ENCODE peak calls at places on chromosomes 5 and 9, in nine cellular contexts. Z, F, Y, C, D, K, H, I and Q are unnamed samples.

GRCh38 chr5:34017254-34017653 is 9.4 kb upstream of the AMACR start:
- DNase-seq in Z (no peak), F (no peak), Y (no peak), C (no peak), D (no peak), K (no peak), H (no peak), I (no peak), Q (no peak)

GRCh38 chr5:181121675-181122561 is 9.1 kb downstream of the OR2V1 start:
- DNase-seq in Z (no peak), F (no peak), Y (no peak), C (no peak), D (no peak), K (no peak), H (peak; percentile 58), I (peak; percentile 62), Q (no peak)

GRCh38 chr5:171596391-171596878 is 177.0 kb downstream of the FGF18 start:
- DNase-seq in Z (no peak), F (peak; percentile 80), Y (no peak), C (peak; percentile 66), D (no peak), K (peak; percentile 84), H (no peak), I (peak; percentile 93), Q (no peak)

GRCh38 chr5:100550531-100551036 is 15.4 kb downstream of the FAM174A start:
- DNase-seq in Z (peak; percentile 73), F (no peak), Y (no peak), C (peak; percentile 20), D (no peak), K (no peak), H (no peak), I (no peak), Q (no peak)

GRCh38 chr5:476814-477175 is 33.8 kb downstream of the EXOC3 start:
- DNase-seq in Z (no peak), F (no peak), Y (no peak), C (no peak), D (no peak), K (no peak), H (no peak), I (no peak), Q (no peak)

GRCh38 chr9:98860871-98861293 is 53.4 kb downstream of the GALNT12 start:
- DNase-seq in Z (peak; percentile 9), F (peak; percentile 88), Y (no peak), C (peak; percentile 91), D (peak; percentile 67), K (peak; percentile 74), H (peak; percentile 60), I (peak; percentile 88), Q (no peak)

GRCh38 chr5:178324481-178325310 is 92.1 kb upstream of the PHYKPL start:
- DNase-seq in Z (peak; percentile 92), F (no peak), Y (no peak), C (no peak), D (no peak), K (no peak), H (no peak), I (no peak), Q (no peak)

GRCh38 chr5:134533115-134533815 is 7.8 kb downstream of the JADE2 start:
- DNase-seq in Z (no peak), F (no peak), Y (no peak), C (peak; percentile 71), D (no peak), K (peak; percentile 76), H (no peak), I (peak; percentile 96), Q (no peak)

GRCh38 chr5:90866333-90866732 is 307.7 kb downstream of the ADGRV1 start:
- DNase-seq in Z (peak; percentile 14), F (no peak), Y (peak; percentile 73), C (peak; percentile 55), D (no peak), K (no peak), H (peak; percentile 47), I (no peak), Q (no peak)

DNA sequence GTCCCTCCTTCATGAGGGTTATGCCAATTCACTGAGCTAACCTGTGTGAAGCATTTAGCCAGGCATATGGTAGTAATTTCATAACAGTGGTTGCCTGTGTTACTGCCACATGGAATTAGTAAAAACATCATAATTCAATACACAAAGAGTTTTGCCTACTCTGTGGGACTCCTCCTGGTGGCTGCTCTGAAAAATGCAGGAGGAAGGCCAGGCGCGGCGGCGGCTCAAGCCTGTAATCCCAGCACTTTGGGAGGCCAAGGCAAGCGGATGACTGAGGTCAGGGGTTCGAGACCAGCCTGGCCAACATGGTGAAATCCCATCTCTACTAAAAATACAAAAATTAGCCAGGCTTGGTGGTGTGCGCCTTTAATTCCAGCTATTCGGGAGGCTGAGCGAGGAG is 547.3 kb downstream of the CDK5RAP2 start:
- DNase-seq in Z (no peak), F (no peak), Y (no peak), C (no peak), D (no peak), K (no peak), H (peak; percentile 14), I (no peak), Q (no peak)
- TF ChIP-seq CTCF in Z (no peak), F (no peak), Y (peak; percentile 51), C (no peak), D (no peak), K (peak; percentile 17), H (peak; percentile 39), I (no peak), Q (peak; percentile 34)

DNA sequence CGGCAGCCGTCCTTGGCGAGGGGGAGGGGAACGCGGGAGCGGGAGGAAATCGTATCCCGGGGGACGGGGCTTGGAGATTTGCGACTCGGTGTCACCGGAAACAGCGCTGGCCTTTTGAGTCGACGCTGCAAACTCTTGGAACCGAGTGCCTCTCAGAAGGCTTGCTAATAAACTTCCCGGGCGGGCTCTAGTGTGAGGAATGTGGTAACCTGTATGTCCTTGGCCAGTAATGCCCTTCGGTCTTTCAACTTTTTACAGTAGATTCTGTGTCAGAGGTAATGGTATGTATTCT is 82.7 kb downstream of the PTPDC1 start:
- DNase-seq in Z (no peak), F (no peak), Y (no peak), C (no peak), D (no peak), K (no peak), H (no peak), I (no peak), Q (no peak)
- TF ChIP-seq CTCF in Z (no peak), F (no peak), Y (no peak), C (no peak), D (no peak), K (no peak), H (no peak), I (no peak), Q (no peak)

GRCh38 chr5:154529282-154529681 is 51.3 kb upstream of the HAND1 start:
- DNase-seq in Z (no peak), F (no peak), Y (no peak), C (no peak), D (no peak), K (no peak), H (no peak), I (no peak), Q (no peak)

GRCh38 chr5:154535535-154535934 is 57.5 kb upstream of the HAND1 start:
- DNase-seq in Z (no peak), F (no peak), Y (peak; percentile 73), C (no peak), D (no peak), K (no peak), H (no peak), I (no peak), Q (no peak)

GRCh38 chr5:154538492-154538891 is 60.5 kb upstream of the HAND1 start:
- DNase-seq in Z (no peak), F (no peak), Y (no peak), C (no peak), D (no peak), K (no peak), H (no peak), I (no peak), Q (no peak)

DNA sequence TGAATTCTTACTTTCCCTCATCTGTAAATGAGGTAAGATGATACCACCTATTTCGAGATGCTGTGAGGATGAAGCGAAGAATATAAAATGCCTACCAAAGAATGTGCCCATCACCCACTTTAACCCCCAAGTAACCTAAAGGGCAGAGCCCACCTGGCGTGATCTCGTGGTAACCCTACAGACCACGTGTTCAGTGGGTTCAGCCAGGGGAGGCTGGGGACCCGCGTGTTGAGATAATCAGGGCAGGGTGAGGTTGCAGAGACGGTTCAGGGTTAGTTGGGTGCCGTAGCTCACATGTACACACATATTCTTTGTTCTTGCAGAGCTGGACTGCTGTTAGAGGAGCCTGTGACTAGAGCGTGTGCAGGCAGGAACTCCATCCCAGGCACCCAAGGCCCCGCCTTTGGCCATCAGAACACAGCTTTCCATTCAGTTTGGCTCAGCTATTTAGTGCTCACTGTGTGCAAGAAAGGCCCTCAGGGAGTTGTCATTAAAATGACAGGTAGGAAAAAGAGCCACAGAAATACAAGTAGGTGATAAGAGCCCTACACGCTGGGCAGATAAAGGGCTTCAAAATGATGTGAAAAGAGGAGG is 56.5 kb upstream of the HAND1 start:
- DNase-seq in Z (no peak), F (no peak), Y (no peak), C (no peak), D (no peak), K (no peak), H (no peak), I (no peak), Q (no peak)
- TF ChIP-seq CTCF in Z (no peak), F (no peak), Y (no peak), C (no peak), D (no peak), K (no peak), H (no peak), I (no peak), Q (no peak)

DNA sequence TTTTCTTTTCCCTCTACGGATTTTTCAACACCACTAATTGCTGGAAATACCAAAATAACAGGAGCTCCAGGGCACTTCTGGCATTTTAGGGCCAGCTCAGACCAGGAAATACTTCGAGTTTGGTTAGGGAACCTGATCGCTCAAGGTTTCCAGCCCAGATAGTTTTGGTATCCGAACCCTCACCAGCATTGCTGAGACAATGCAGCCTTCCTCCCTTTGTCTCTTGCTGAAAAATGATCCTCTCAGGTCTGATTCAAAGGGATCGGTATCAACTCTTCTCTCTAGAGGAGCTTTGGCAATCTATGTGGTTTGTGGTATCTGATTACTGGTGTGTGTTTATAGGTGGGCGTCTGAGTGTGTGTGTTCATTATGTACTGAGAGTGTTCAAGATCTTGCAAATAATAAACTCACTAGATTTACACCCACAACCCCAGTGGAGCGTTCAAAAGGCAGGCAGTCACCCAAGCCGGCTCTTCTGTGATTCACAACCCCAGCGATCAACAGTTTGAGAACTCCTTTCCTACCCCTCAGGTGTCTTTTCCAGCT is 122.8 kb upstream of the EGFLAM start:
- DNase-seq in Z (no peak), F (no peak), Y (no peak), C (no peak), D (no peak), K (no peak), H (no peak), I (no peak), Q (no peak)
- TF ChIP-seq CTCF in Z (no peak), F (no peak), Y (no peak), C (no peak), D (no peak), K (no peak), H (no peak), I (no peak), Q (no peak)

GRCh38 chr9:38662763-38663593 is 42.6 kb upstream of the ANKRD18A start:
- DNase-seq in Z (no peak), F (no peak), Y (peak; percentile 29), C (peak; percentile 39), D (no peak), K (no peak), H (no peak), I (no peak), Q (no peak)
- TF ChIP-seq CTCF in Z (no peak), F (peak; percentile 49), Y (peak; percentile 50), C (peak; percentile 9), D (no peak), K (peak; percentile 43), H (no peak), I (no peak), Q (peak; percentile 12)

GRCh38 chr9:77291714-77292113 is 114.4 kb downstream of the VPS13A start:
- DNase-seq in Z (no peak), F (no peak), Y (peak; percentile 75), C (peak; percentile 53), D (no peak), K (no peak), H (peak; percentile 25), I (no peak), Q (no peak)
- TF ChIP-seq CTCF in Z (no peak), F (peak; percentile 14), Y (peak; percentile 71), C (peak; percentile 56), D (no peak), K (peak; percentile 22), H (peak; percentile 38), I (no peak), Q (no peak)